ENCODE peak calls at places on chromosomes 16 and 17, in five cellular contexts. One of them, this sample, is unnamed.

GRCh38 chr17:48202945-48203344 is 95.4 kb downstream of the SNX11 start:
- DNase-seq in body of pancreas: no peak
- DNase-seq in KG1: no peak
- DNase-seq in activated T-cell treated with anti-CD3 and anti-CD28 coated beads for 1 hour: no peak
- DNase-seq in NCI-H510A: no peak
- DNase-seq in this sample: no peak

GRCh38 chr17:18257268-18257681 is 1.3 kb downstream of the FLII start:
- DNase-seq in body of pancreas: peak
- DNase-seq in KG1: no peak
- DNase-seq in activated T-cell treated with anti-CD3 and anti-CD28 coated beads for 1 hour: no peak
- DNase-seq in NCI-H510A: no peak
- DNase-seq in this sample: no peak

GRCh38 chr17:41163828-41164227 is 3.3 kb upstream of the KRTAP4-4 start:
- DNase-seq in body of pancreas: no peak
- DNase-seq in KG1: no peak
- DNase-seq in activated T-cell treated with anti-CD3 and anti-CD28 coated beads for 1 hour: no peak
- DNase-seq in NCI-H510A: no peak
- DNase-seq in this sample: no peak

GRCh38 chr17:66373944-66374817 is 71.8 kb downstream of the PRKCA start:
- DNase-seq in body of pancreas: peak
- DNase-seq in KG1: no peak
- DNase-seq in activated T-cell treated with anti-CD3 and anti-CD28 coated beads for 1 hour: peak
- DNase-seq in NCI-H510A: peak
- DNase-seq in this sample: no peak

GRCh38 chr16:554640-555413 is 5.4 kb upstream of the PRR35 start:
- DNase-seq in body of pancreas: no peak
- DNase-seq in KG1: no peak
- DNase-seq in activated T-cell treated with anti-CD3 and anti-CD28 coated beads for 1 hour: no peak
- DNase-seq in NCI-H510A: no peak
- DNase-seq in this sample: no peak

GRCh38 chr16:13453938-13454553 is 465.9 kb upstream of the ERCC4 start:
- DNase-seq in body of pancreas: peak
- DNase-seq in KG1: peak
- DNase-seq in activated T-cell treated with anti-CD3 and anti-CD28 coated beads for 1 hour: no peak
- DNase-seq in NCI-H510A: no peak
- DNase-seq in this sample: peak

GRCh38 chr17:38797091-38797490 is 2.3 kb downstream of the PIP4K2B start:
- DNase-seq in body of pancreas: no peak
- DNase-seq in KG1: no peak
- DNase-seq in activated T-cell treated with anti-CD3 and anti-CD28 coated beads for 1 hour: no peak
- DNase-seq in NCI-H510A: no peak
- DNase-seq in this sample: no peak

GRCh38 chr17:42894283-42895184 is 6.1 kb upstream of the G6PC1 start:
- DNase-seq in body of pancreas: peak
- DNase-seq in KG1: no peak
- DNase-seq in activated T-cell treated with anti-CD3 and anti-CD28 coated beads for 1 hour: no peak
- DNase-seq in NCI-H510A: no peak
- DNase-seq in this sample: no peak

GRCh38 chr16:77556203-77556602 is 121.4 kb upstream of the ADAMTS18 start:
- DNase-seq in body of pancreas: no peak
- DNase-seq in KG1: no peak
- DNase-seq in activated T-cell treated with anti-CD3 and anti-CD28 coated beads for 1 hour: no peak
- DNase-seq in NCI-H510A: no peak
- DNase-seq in this sample: no peak

GRCh38 chr16:86836503-86837125 is 258.3 kb downstream of the FOXL1 start:
- DNase-seq in body of pancreas: no peak
- DNase-seq in KG1: no peak
- DNase-seq in activated T-cell treated with anti-CD3 and anti-CD28 coated beads for 1 hour: no peak
- DNase-seq in NCI-H510A: no peak
- DNase-seq in this sample: no peak

GRCh38 chr17:80951121-80952090 is 40.2 kb upstream of the CHMP6 start:
- DNase-seq in body of pancreas: no peak
- DNase-seq in KG1: no peak
- DNase-seq in activated T-cell treated with anti-CD3 and anti-CD28 coated beads for 1 hour: no peak
- DNase-seq in NCI-H510A: no peak
- DNase-seq in this sample: no peak

GRCh38 chr17:17171991-17172939 is 33.9 kb downstream of the PLD6 start:
- DNase-seq in body of pancreas: no peak
- DNase-seq in KG1: no peak
- DNase-seq in activated T-cell treated with anti-CD3 and anti-CD28 coated beads for 1 hour: no peak
- DNase-seq in NCI-H510A: no peak
- DNase-seq in this sample: peak

GRCh38 chr16:54654429-54654828 is 276.2 kb upstream of the IRX5 start:
- DNase-seq in body of pancreas: no peak
- DNase-seq in KG1: no peak
- DNase-seq in activated T-cell treated with anti-CD3 and anti-CD28 coated beads for 1 hour: no peak
- DNase-seq in NCI-H510A: no peak
- DNase-seq in this sample: no peak

GRCh38 chr16:1997591-1998359 is 8.0 kb downstream of the SYNGR3 start:
- DNase-seq in body of pancreas: no peak
- DNase-seq in KG1: no peak
- DNase-seq in activated T-cell treated with anti-CD3 and anti-CD28 coated beads for 1 hour: no peak
- DNase-seq in NCI-H510A: no peak
- DNase-seq in this sample: no peak

GRCh38 chr16:57999971-58000705 is at the start of gene ZNF319:
- DNase-seq in body of pancreas: no peak
- DNase-seq in KG1: no peak
- DNase-seq in activated T-cell treated with anti-CD3 and anti-CD28 coated beads for 1 hour: no peak
- DNase-seq in NCI-H510A: no peak
- DNase-seq in this sample: no peak

GRCh38 chr16:27239026-27239425 is 29.5 kb downstream of the NSMCE1 start:
- DNase-seq in body of pancreas: no peak
- DNase-seq in KG1: no peak
- DNase-seq in activated T-cell treated with anti-CD3 and anti-CD28 coated beads for 1 hour: no peak
- DNase-seq in NCI-H510A: no peak
- DNase-seq in this sample: no peak

GRCh38 chr16:30399435-30400186 is 4.4 kb downstream of the ZNF48 start:
- DNase-seq in body of pancreas: no peak
- DNase-seq in KG1: no peak
- DNase-seq in activated T-cell treated with anti-CD3 and anti-CD28 coated beads for 1 hour: no peak
- DNase-seq in NCI-H510A: no peak
- DNase-seq in this sample: no peak